ENCODE peak calls at places on chromosomes 2 and 18, in eight cellular contexts. One of them, this sample, is unnamed. For H3K4me1, the result is how much of the 10 kb centered on the place peaks cover.

GRCh38 chr2:147846382-147847081 is 1.7 kb downstream of the ACVR2A start:
- DNase-seq in lower lobe of right lung: no peak
- DNase-seq in suprapubic skin: no peak
- DNase-seq in cardiac muscle cell: peak
- DNase-seq in endodermal cell: no peak
- DNase-seq in A549: no peak
- DNase-seq in ovary: no peak
- DNase-seq in kidney: no peak
- DNase-seq in this sample: no peak

GRCh38 chr2:240931319-240931949 is 25.3 kb downstream of the CROCC2 start:
- DNase-seq in ovary: no peak
- DNase-seq in A549: no peak
- DNase-seq in endodermal cell: peak
- DNase-seq in kidney: peak
- DNase-seq in cardiac muscle cell: no peak
- DNase-seq in suprapubic skin: peak
- DNase-seq in lower lobe of right lung: no peak
- DNase-seq in this sample: no peak

GRCh38 chr2:74552914-74553811 is 579 bp downstream of the LOXL3 start:
- DNase-seq in A549: no peak
- DNase-seq in lower lobe of right lung: no peak
- DNase-seq in endodermal cell: peak
- DNase-seq in ovary: peak
- DNase-seq in kidney: peak
- DNase-seq in cardiac muscle cell: peak
- DNase-seq in suprapubic skin: no peak
- DNase-seq in this sample: no peak

GRCh38 chr2:63614983-63615945 is 26.5 kb downstream of the MDH1 start:
- DNase-seq in lower lobe of right lung: no peak
- DNase-seq in endodermal cell: peak
- DNase-seq in cardiac muscle cell: peak
- DNase-seq in kidney: no peak
- DNase-seq in ovary: no peak
- DNase-seq in A549: peak
- DNase-seq in suprapubic skin: no peak
- DNase-seq in this sample: no peak

GRCh38 chr2:162928356-162928755 is 89.8 kb upstream of the KCNH7 start:
- DNase-seq in A549: no peak
- DNase-seq in ovary: no peak
- DNase-seq in lower lobe of right lung: no peak
- DNase-seq in endodermal cell: no peak
- DNase-seq in kidney: no peak
- DNase-seq in cardiac muscle cell: no peak
- DNase-seq in suprapubic skin: no peak
- DNase-seq in this sample: no peak

GRCh38 chr18:79394438-79395307 is 1.1 kb upstream of the NFATC1 start:
- DNase-seq in ovary: peak
- DNase-seq in endodermal cell: peak
- DNase-seq in cardiac muscle cell: peak
- DNase-seq in kidney: peak
- DNase-seq in A549: peak
- DNase-seq in lower lobe of right lung: no peak
- DNase-seq in suprapubic skin: peak
- DNase-seq in this sample: no peak

GRCh38 chr2:111191877-111192276 is 71.2 kb downstream of the BCL2L11 start:
- DNase-seq in lower lobe of right lung: no peak
- DNase-seq in kidney: no peak
- DNase-seq in cardiac muscle cell: no peak
- DNase-seq in ovary: no peak
- DNase-seq in A549: no peak
- DNase-seq in suprapubic skin: no peak
- DNase-seq in endodermal cell: peak
- DNase-seq in this sample: no peak

GRCh38 chr2:7766978-7767565 is 849.9 kb downstream of the RNF144A start:
- DNase-seq in ovary: no peak
- DNase-seq in cardiac muscle cell: no peak
- DNase-seq in A549: no peak
- DNase-seq in kidney: no peak
- DNase-seq in endodermal cell: no peak
- DNase-seq in lower lobe of right lung: no peak
- DNase-seq in suprapubic skin: no peak
- DNase-seq in this sample: no peak

GRCh38 chr2:169513926-169514325 is 4.4 kb downstream of the KLHL41 start:
- DNase-seq in lower lobe of right lung: no peak
- DNase-seq in ovary: no peak
- DNase-seq in A549: no peak
- DNase-seq in cardiac muscle cell: peak
- DNase-seq in suprapubic skin: no peak
- DNase-seq in kidney: no peak
- DNase-seq in endodermal cell: no peak
- DNase-seq in this sample: no peak

GRCh38 chr2:224934542-224935188 is 107.6 kb downstream of the DOCK10 start:
- DNase-seq in A549: no peak
- DNase-seq in suprapubic skin: no peak
- DNase-seq in kidney: no peak
- DNase-seq in endodermal cell: peak
- DNase-seq in ovary: no peak
- DNase-seq in cardiac muscle cell: peak
- DNase-seq in lower lobe of right lung: no peak
- DNase-seq in this sample: no peak

GRCh38 chr2:224940618-224941017 is 101.7 kb downstream of the DOCK10 start:
- DNase-seq in suprapubic skin: no peak
- DNase-seq in ovary: no peak
- DNase-seq in A549: no peak
- DNase-seq in lower lobe of right lung: no peak
- DNase-seq in cardiac muscle cell: no peak
- DNase-seq in endodermal cell: no peak
- DNase-seq in kidney: no peak
- DNase-seq in this sample: no peak

GRCh38 chr2:224937887-224938286 is 104.4 kb downstream of the DOCK10 start:
- DNase-seq in kidney: no peak
- DNase-seq in endodermal cell: no peak
- DNase-seq in cardiac muscle cell: no peak
- DNase-seq in lower lobe of right lung: no peak
- DNase-seq in ovary: no peak
- DNase-seq in suprapubic skin: no peak
- DNase-seq in A549: no peak
- DNase-seq in this sample: no peak

GRCh38 chr2:224941958-224942357 is 100.3 kb downstream of the DOCK10 start:
- DNase-seq in kidney: no peak
- DNase-seq in cardiac muscle cell: no peak
- DNase-seq in A549: no peak
- DNase-seq in suprapubic skin: no peak
- DNase-seq in ovary: no peak
- DNase-seq in lower lobe of right lung: no peak
- DNase-seq in endodermal cell: no peak
- DNase-seq in this sample: no peak

DNA sequence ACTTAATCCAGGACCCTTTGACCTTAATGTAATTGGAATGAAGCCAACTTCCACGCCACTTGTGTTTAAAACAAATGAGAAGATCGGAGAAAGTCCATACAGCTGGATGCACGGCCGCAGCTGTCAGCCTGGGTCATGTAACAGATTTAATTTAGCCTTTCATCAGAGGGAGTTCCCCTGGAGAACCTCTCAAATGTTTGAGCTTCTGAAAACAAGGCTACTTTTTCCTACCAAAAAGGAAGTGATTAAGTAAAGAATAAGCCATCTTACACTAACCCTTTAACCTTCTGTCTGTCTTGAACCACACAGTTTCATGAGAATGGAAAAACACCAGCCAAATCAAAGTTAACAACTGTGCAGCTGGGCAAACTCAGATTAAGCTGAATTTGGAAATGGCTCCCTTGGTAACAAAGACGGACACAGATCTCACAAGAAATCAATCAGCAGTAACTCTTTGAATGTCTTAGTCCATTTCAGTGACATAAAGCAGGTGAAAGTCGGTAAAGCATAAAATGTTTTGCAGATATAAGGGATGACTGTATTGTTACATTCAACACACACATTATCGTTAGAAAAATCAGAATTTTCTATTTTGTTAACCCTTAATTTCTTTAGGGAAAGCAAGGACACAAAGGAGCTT is 103.5 kb downstream of the DOCK10 start:
- DNase-seq in kidney: no peak
- DNase-seq in cardiac muscle cell: peak
- DNase-seq in suprapubic skin: no peak
- DNase-seq in ovary: no peak
- DNase-seq in endodermal cell: no peak
- DNase-seq in lower lobe of right lung: no peak
- DNase-seq in A549: no peak
- DNase-seq in this sample: no peak
- H3K4me3 ChIP-seq in kidney: no peak
- H3K4me3 ChIP-seq in cardiac muscle cell: no peak
- H3K4me3 ChIP-seq in suprapubic skin: no peak
- H3K4me3 ChIP-seq in ovary: no peak
- H3K4me3 ChIP-seq in endodermal cell: no peak
- H3K4me3 ChIP-seq in lower lobe of right lung: no peak
- H3K4me3 ChIP-seq in A549: no peak
- H3K4me3 ChIP-seq in this sample: no peak

GRCh38 chr2:42970151-42970550 is 177.8 kb upstream of the HAAO start:
- DNase-seq in cardiac muscle cell: no peak
- DNase-seq in suprapubic skin: no peak
- DNase-seq in ovary: peak
- DNase-seq in kidney: no peak
- DNase-seq in endodermal cell: no peak
- DNase-seq in A549: no peak
- DNase-seq in lower lobe of right lung: no peak
- DNase-seq in this sample: no peak

GRCh38 chr2:42971381-42971780 is 179.0 kb upstream of the HAAO start:
- DNase-seq in cardiac muscle cell: no peak
- DNase-seq in endodermal cell: no peak
- DNase-seq in ovary: peak
- DNase-seq in kidney: no peak
- DNase-seq in lower lobe of right lung: no peak
- DNase-seq in suprapubic skin: peak
- DNase-seq in A549: no peak
- DNase-seq in this sample: no peak

GRCh38 chr2:42974303-42974696 is 181.9 kb upstream of the HAAO start:
- DNase-seq in kidney: no peak
- DNase-seq in cardiac muscle cell: peak
- DNase-seq in lower lobe of right lung: no peak
- DNase-seq in suprapubic skin: peak
- DNase-seq in ovary: peak
- DNase-seq in A549: no peak
- DNase-seq in endodermal cell: no peak
- DNase-seq in this sample: no peak

GRCh38 chr2:42973771-42974170 is 181.4 kb upstream of the HAAO start:
- DNase-seq in suprapubic skin: peak
- DNase-seq in cardiac muscle cell: no peak
- DNase-seq in kidney: no peak
- DNase-seq in ovary: peak
- DNase-seq in A549: no peak
- DNase-seq in lower lobe of right lung: no peak
- DNase-seq in endodermal cell: no peak
- DNase-seq in this sample: no peak

GRCh38 chr2:42971947-42972736 is 179.8 kb upstream of the HAAO start:
- DNase-seq in ovary: peak
- DNase-seq in suprapubic skin: peak
- DNase-seq in kidney: no peak
- DNase-seq in cardiac muscle cell: no peak
- DNase-seq in A549: no peak
- DNase-seq in endodermal cell: peak
- DNase-seq in lower lobe of right lung: no peak
- DNase-seq in this sample: peak
- H3K4me1 ChIP-seq in ovary: under half
- H3K4me1 ChIP-seq in suprapubic skin: half or more
- H3K4me1 ChIP-seq in kidney: under half
- H3K4me1 ChIP-seq in cardiac muscle cell: under half
- H3K4me1 ChIP-seq in A549: under half
- H3K4me1 ChIP-seq in endodermal cell: under half
- H3K4me1 ChIP-seq in lower lobe of right lung: under half
- H3K4me1 ChIP-seq in this sample: under half

GRCh38 chr2:184363213-184363612 is 235.1 kb upstream of the ZNF804A start:
- DNase-seq in cardiac muscle cell: no peak
- DNase-seq in endodermal cell: no peak
- DNase-seq in lower lobe of right lung: no peak
- DNase-seq in A549: peak
- DNase-seq in suprapubic skin: no peak
- DNase-seq in kidney: no peak
- DNase-seq in ovary: no peak
- DNase-seq in this sample: peak
- TF ChIP-seq CTCF in cardiac muscle cell: no peak
- TF ChIP-seq CTCF in endodermal cell: no peak
- TF ChIP-seq CTCF in lower lobe of right lung: no peak
- TF ChIP-seq CTCF in A549: no peak
- TF ChIP-seq CTCF in suprapubic skin: no peak
- TF ChIP-seq CTCF in kidney: no peak
- TF ChIP-seq CTCF in ovary: no peak
- TF ChIP-seq CTCF in this sample: no peak

DNA sequence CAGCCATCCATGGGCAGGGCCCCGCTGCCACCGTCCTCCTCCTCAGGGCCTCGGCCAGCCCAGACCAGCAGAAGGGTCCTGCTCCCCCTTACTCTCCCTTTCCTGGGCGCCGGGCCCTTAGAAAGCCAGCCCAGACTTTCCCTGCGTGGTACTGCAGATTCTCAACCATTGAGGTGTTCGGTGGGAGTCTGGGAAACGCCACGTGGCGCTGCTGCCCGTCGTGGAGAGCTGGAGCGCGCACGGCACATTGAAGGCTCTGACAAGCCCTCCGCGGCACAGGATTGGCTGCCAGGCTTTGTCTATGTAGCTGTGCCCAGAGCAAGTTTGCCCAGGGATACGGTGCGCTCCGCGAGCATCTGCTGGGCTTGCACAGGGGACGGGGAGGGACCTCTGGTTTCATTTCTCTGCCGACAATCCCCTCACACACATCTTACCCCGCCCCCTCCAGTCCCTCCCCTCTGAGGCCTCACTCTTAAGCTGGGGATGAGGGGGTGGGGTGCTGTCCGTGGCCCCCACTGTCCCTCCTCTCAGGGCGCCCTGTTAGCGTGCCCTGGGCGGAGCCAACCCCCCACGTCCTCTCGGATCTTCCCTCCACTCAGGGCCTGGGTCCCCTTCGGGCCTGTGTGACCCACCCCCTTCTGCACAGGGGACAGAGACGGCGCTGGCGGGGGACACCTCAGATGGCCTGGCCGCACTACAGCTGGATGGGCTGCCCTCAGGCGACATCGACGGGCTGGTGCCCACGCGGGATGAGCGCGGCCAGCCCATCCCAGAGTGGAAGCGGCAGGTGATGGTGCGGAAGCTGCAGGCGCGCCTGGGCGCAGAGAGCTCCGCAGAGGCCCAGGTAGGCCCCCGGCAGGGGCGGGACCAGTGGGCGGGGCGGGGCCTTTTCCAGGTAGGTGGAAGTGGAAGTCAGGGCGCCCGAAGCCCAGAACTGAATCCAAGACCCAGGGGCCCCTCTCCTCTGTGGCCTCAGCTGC is 10.1 kb upstream of the KLHL30 start:
- DNase-seq in endodermal cell: peak
- DNase-seq in ovary: no peak
- DNase-seq in cardiac muscle cell: no peak
- DNase-seq in kidney: peak
- DNase-seq in lower lobe of right lung: peak
- DNase-seq in suprapubic skin: no peak
- DNase-seq in A549: no peak
- DNase-seq in this sample: no peak
- H3K4me3 ChIP-seq in endodermal cell: no peak
- H3K4me3 ChIP-seq in ovary: no peak
- H3K4me3 ChIP-seq in cardiac muscle cell: no peak
- H3K4me3 ChIP-seq in kidney: no peak
- H3K4me3 ChIP-seq in lower lobe of right lung: no peak
- H3K4me3 ChIP-seq in suprapubic skin: no peak
- H3K4me3 ChIP-seq in A549: no peak
- H3K4me3 ChIP-seq in this sample: no peak

This sample was measured in body of pancreas.